ENCODE peak calls at places on chromosomes 4 and X, in five cellular contexts. W, M, I, C and Q are unnamed samples.
A peak's percentile ranks its signal among the peaks of the same experiment; 100 is the strongest.

GRCh38 chr4:139167774-139168444 is 9.1 kb downstream of the ELF2 start:
- DNase-seq in W (no peak), M (peak; percentile 94), I (peak; percentile 20), C (peak; percentile 68), Q (peak; percentile 59)

GRCh38 chr4:7195546-7196282 is 3.4 kb downstream of the SORCS2 start:
- DNase-seq in W (no peak), M (no peak), I (peak; percentile 81), C (no peak), Q (no peak)

GRCh38 chr4:164926301-164926700 is 49.3 kb downstream of the APELA start:
- DNase-seq in W (no peak), M (peak; percentile 74), I (no peak), C (no peak), Q (no peak)

GRCh38 chr4:41573458-41574129 is 35.6 kb downstream of the LIMCH1 start:
- DNase-seq in W (no peak), M (no peak), I (peak; percentile 64), C (no peak), Q (no peak)

GRCh38 chr4:180310616-180311015 is 1932.6 kb upstream of the TENM3 start:
- DNase-seq in W (no peak), M (no peak), I (no peak), C (no peak), Q (no peak)

GRCh38 chr4:3389879-3390840 is 51.6 kb upstream of the HGFAC start:
- DNase-seq in W (no peak), M (no peak), I (no peak), C (no peak), Q (no peak)

GRCh38 chrX:47158131-47158530 is 13.1 kb downstream of the RBM10 start:
- DNase-seq in W (no peak), M (no peak), I (no peak), C (no peak), Q (no peak)

GRCh38 chrX:40908857-40909475 is 173.6 kb upstream of the MED14 start:
- DNase-seq in W (no peak), M (peak; percentile 53), I (peak; percentile 83), C (peak; percentile 73), Q (no peak)

GRCh38 chr4:157819693-157820464 is 352.9 kb downstream of the GASK1B start:
- DNase-seq in W (no peak), M (no peak), I (no peak), C (no peak), Q (no peak)

GRCh38 chrX:38275615-38276014 is 51.7 kb downstream of the RPGR start:
- DNase-seq in W (no peak), M (peak; percentile 79), I (peak; percentile 89), C (peak; percentile 93), Q (peak; percentile 76)

GRCh38 chrX:48589482-48590162 is 7.7 kb upstream of the WDR13 start:
- DNase-seq in W (no peak), M (no peak), I (no peak), C (no peak), Q (no peak)

GRCh38 chr4:173448919-173449641 is 50.2 kb upstream of the SCRG1 start:
- DNase-seq in W (no peak), M (no peak), I (no peak), C (peak; percentile 9), Q (no peak)

GRCh38 chrX:39058724-39059123 is 257.5 kb downstream of the MID1IP1 start:
- DNase-seq in W (no peak), M (no peak), I (no peak), C (no peak), Q (no peak)

GRCh38 chrX:49995021-49995731 is 72.8 kb downstream of the CLCN5 start:
- DNase-seq in W (no peak), M (peak; percentile 16), I (peak; percentile 82), C (peak; percentile 77), Q (peak; percentile 7)

GRCh38 chrX:126770179-126770578 is 49.4 kb upstream of the PRR32 start:
- DNase-seq in W (no peak), M (peak; percentile 1), I (no peak), C (no peak), Q (peak; percentile 27)

DNA sequence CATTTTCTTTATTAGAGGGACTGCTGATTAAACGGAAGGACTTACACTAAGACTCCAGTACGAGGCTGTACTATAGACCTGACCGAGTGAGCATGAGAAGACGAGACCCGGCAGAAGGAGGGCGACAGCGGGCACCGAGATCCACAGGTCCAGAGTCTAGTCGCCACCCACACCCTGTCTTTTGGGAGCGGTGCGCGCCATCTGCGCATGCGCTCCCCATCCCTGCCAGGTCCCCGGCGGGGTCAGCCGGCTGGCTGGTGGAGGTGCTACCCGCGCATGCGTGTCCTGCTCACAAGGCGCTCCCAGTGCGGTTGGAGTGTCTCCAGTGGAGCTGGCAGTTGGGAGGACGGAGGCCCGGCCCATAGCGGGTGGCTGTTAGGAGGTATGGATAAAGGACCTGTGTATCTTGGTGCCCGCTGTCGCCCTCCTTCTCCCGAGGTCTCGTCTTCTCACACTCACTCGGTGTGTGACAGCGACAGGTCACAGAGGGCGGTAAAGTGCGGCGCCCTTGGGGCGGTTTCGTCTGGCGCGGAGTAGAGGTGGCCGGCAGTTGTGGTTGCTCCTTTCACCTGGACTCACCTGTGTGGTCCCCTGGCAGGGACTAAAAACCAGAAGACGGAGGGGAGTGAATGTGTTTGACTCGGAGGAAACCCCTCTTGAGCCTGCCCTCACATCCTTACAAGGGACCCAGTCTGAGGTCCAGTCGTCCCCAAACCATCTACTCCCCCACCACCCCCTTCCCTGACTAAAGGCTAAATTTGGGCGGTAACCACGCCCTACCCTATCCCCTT is 7.6 kb upstream of the HSD17B10 start:
- DNase-seq in W (peak; percentile 36), M (peak; percentile 71), I (peak; percentile 33), C (peak; percentile 49), Q (peak; percentile 91)
- H3K4me2 ChIP-seq in W (no peak overlapping the region), M (peak overlapping the region; percentile 87), I (peak overlapping the region; percentile 91), C (peak overlapping the region; percentile 73), Q (peak overlapping the region; percentile 98)

DNA sequence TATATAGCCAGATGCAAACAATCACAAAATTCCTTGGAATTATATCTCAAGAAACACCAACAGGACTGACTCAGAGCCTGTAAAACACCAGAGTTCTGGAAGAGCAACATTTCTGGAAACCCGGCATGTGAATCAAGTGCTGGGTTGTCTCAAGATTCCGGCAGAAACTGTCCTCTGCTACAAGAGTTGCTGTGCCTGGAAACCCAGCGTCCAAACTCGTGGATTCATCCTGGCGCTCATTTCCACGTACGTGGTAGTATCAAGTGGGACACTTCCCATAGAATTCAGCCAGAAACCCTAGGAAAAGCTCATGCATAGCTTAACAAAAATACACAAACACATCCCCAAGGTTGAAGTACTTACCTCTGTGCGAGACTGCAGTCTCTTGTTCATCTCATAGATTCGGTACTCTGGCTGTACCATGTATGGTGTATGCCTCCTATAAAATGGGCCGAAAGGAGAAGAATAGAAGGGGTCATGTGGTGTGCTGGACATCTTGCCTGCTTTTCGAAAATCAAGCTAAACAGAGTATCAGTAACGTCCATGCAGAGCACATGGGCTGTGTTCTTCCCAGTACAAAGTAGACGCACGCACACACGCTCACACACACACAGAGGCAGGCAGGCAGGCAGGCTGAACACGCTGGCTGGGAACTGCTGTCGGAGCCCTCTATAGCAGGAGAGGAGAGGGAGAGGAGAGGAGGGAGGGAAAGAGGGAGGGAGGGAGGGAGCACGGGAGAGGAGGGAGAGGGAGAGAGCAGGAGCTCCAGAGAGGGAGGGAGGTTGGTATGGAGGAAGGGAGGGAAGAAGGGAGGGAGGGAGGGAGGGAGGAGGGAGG is at the start of gene LDB2:
- DNase-seq in W (no peak), M (no peak), I (peak; percentile 91), C (peak; percentile 88), Q (no peak)
- H3K4me3 ChIP-seq in W (no peak within 1 kb of the TSS), M (no peak within 1 kb of the TSS), I (peak within 1 kb of the TSS; percentile 72), C (peak within 1 kb of the TSS; percentile 88), Q (no peak within 1 kb of the TSS)

GRCh38 chr4:123651127-123651526 is 254.5 kb downstream of the SPRY1 start:
- DNase-seq in W (no peak), M (peak; percentile 55), I (no peak), C (no peak), Q (no peak)

GRCh38 chr4:123649248-123649643 is 252.7 kb downstream of the SPRY1 start:
- DNase-seq in W (no peak), M (no peak), I (no peak), C (no peak), Q (no peak)

GRCh38 chr4:123651536-123652175 is 255.1 kb downstream of the SPRY1 start:
- DNase-seq in W (no peak), M (no peak), I (no peak), C (no peak), Q (no peak)

GRCh38 chr4:123652501-123652900 is 255.9 kb downstream of the SPRY1 start:
- DNase-seq in W (no peak), M (no peak), I (no peak), C (peak; percentile 24), Q (no peak)

DNA sequence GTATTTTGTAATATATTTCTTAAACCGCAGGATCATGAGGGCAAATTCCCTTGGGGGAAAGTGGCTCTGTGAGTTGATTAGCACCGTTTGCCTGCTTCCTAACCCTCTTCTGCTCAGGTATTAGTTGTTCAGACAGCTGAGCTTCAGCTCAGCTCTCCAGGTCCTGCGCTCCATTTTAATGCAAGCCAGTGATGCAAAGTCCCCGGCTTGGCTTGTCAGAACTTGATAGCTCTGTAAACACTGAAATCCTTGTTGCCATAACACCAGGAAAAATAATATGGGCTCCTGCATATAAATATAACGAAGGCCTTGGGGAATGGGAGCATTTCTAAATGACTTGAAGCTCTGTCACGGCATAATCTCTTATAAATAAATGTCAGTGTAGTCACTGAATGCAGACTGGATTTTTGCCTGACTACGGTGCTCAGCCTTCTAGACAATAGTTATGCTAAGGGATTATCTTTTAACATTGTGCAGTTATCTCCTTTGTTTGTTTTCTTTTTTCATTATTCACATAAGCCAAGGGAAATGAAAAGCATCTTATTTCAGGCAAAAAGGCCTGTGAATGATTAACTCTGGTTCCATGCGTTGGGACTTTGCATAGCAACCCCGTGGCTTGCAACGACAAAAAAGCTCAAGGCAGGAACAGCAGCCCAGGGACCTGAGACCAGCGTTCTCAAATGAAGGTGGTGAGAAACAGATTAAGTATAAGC is 253.2 kb downstream of the SPRY1 start:
- DNase-seq in W (no peak), M (peak; percentile 94), I (peak; percentile 74), C (peak; percentile 79), Q (peak; percentile 79)
- H3K4me2 ChIP-seq in W (no peak overlapping the region), M (peak overlapping the region; percentile 72), I (peak overlapping the region; percentile 69), C (peak overlapping the region; percentile 23), Q (peak overlapping the region; percentile 78)

GRCh38 chrX:153333271-153333670 is 682 bp upstream of the ZNF275 start:
- DNase-seq in W (no peak), M (peak; percentile 2), I (peak; percentile 38), C (peak; percentile 55), Q (no peak)
- H3K4me3 ChIP-seq in W (peak overlapping the region; percentile 61), M (peak overlapping the region; percentile 52), I (peak overlapping the region; percentile 60), C (peak overlapping the region; percentile 98), Q (peak overlapping the region; percentile 91)

DNA sequence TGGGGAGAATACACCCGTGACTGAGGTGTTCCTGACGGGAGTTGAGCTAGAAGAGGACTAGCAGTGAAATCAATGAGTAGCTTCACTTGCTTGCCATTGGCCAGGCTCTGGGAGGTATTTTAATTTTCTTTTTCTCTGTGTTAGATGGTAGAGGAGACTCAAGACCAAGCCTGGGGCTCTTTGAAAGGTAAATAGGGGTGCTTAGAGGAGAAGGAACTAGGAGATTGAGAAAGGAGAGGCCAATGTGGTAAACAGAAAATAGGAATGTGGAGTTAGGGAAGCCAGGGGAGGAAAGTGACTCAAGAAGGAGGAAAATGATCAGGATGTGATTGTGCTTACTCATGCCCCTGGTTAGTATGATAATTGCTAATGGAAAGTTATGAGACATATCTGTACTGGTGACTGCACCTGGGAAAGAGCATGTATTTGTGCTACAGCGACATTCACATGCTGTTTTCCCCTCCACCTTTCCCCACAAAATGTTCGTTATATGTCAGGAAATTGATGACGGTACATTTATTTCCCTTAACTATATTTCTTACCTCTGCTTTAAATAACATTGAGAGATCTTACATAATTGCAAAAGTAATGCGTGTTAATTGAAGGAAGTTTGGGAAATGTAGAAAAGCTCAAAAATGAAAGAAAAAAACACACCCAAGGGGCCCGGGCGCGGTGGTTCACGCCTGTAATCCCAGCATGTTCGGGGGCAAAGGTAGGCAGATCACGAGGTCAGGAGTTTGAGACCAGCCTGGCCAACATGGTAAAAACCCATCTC is 16.9 kb upstream of the LRBA start:
- DNase-seq in W (no peak), M (peak; percentile 73), I (peak; percentile 78), C (peak; percentile 71), Q (peak; percentile 35)
- H3K4me2 ChIP-seq in W (no peak overlapping the region), M (no peak overlapping the region), I (peak overlapping the region; percentile 49), C (no peak overlapping the region), Q (no peak overlapping the region)